ENCODE peak calls at places on chromosomes 7 and 10, in nine cellular contexts. One of them, this sample, is unnamed.

GRCh38 chr10:4353059-4353655 is 472.9 kb upstream of the AKR1E2 start:
- DNase-seq in ELF-1: no peak
- DNase-seq in cerebellum: no peak
- DNase-seq in left ventricle myocardium superior: no peak
- DNase-seq in stomach: no peak
- DNase-seq in mammary epithelial cell: no peak
- DNase-seq in RKO: no peak
- DNase-seq in fibroblast of pulmonary artery: peak
- DNase-seq in esophagus squamous epithelium: no peak
- DNase-seq in this sample: no peak

GRCh38 chr7:149692557-149692982 is 80.8 kb downstream of the ZNF467 start:
- DNase-seq in ELF-1: peak
- DNase-seq in cerebellum: peak
- DNase-seq in left ventricle myocardium superior: no peak
- DNase-seq in stomach: no peak
- DNase-seq in mammary epithelial cell: no peak
- DNase-seq in RKO: no peak
- DNase-seq in fibroblast of pulmonary artery: no peak
- DNase-seq in esophagus squamous epithelium: no peak
- DNase-seq in this sample: no peak

GRCh38 chr10:50613726-50614443 is 9.9 kb downstream of the SGMS1 start:
- DNase-seq in ELF-1: no peak
- DNase-seq in cerebellum: no peak
- DNase-seq in left ventricle myocardium superior: no peak
- DNase-seq in stomach: no peak
- DNase-seq in mammary epithelial cell: no peak
- DNase-seq in RKO: no peak
- DNase-seq in fibroblast of pulmonary artery: no peak
- DNase-seq in esophagus squamous epithelium: no peak
- DNase-seq in this sample: no peak

GRCh38 chr10:102710604-102711003 is 3.6 kb downstream of the ARL3 start:
- DNase-seq in ELF-1: no peak
- DNase-seq in cerebellum: no peak
- DNase-seq in left ventricle myocardium superior: no peak
- DNase-seq in stomach: no peak
- DNase-seq in mammary epithelial cell: peak
- DNase-seq in RKO: peak
- DNase-seq in fibroblast of pulmonary artery: peak
- DNase-seq in esophagus squamous epithelium: no peak
- DNase-seq in this sample: no peak

GRCh38 chr10:68178592-68178991 is 53.3 kb downstream of the ATOH7 start:
- DNase-seq in ELF-1: no peak
- DNase-seq in cerebellum: no peak
- DNase-seq in left ventricle myocardium superior: no peak
- DNase-seq in stomach: no peak
- DNase-seq in mammary epithelial cell: no peak
- DNase-seq in RKO: no peak
- DNase-seq in fibroblast of pulmonary artery: no peak
- DNase-seq in esophagus squamous epithelium: no peak
- DNase-seq in this sample: no peak

GRCh38 chr7:149831730-149832219 is 6.4 kb upstream of the ZNF862 start:
- DNase-seq in ELF-1: no peak
- DNase-seq in cerebellum: no peak
- DNase-seq in left ventricle myocardium superior: no peak
- DNase-seq in stomach: no peak
- DNase-seq in mammary epithelial cell: no peak
- DNase-seq in RKO: no peak
- DNase-seq in fibroblast of pulmonary artery: no peak
- DNase-seq in esophagus squamous epithelium: no peak
- DNase-seq in this sample: no peak

GRCh38 chr7:139915864-139916716 is 87.0 kb downstream of the TBXAS1 start:
- DNase-seq in ELF-1: no peak
- DNase-seq in cerebellum: no peak
- DNase-seq in left ventricle myocardium superior: peak
- DNase-seq in stomach: peak
- DNase-seq in mammary epithelial cell: peak
- DNase-seq in RKO: peak
- DNase-seq in fibroblast of pulmonary artery: peak
- DNase-seq in esophagus squamous epithelium: no peak
- DNase-seq in this sample: no peak

GRCh38 chr7:129952164-129952652 is 552 bp downstream of the UBE2H start:
- DNase-seq in ELF-1: peak
- DNase-seq in cerebellum: peak
- DNase-seq in left ventricle myocardium superior: peak
- DNase-seq in stomach: peak
- DNase-seq in mammary epithelial cell: peak
- DNase-seq in RKO: peak
- DNase-seq in fibroblast of pulmonary artery: no peak
- DNase-seq in esophagus squamous epithelium: no peak
- DNase-seq in this sample: no peak

GRCh38 chr7:91135703-91136102 is 128.5 kb upstream of the FZD1 start:
- DNase-seq in ELF-1: no peak
- DNase-seq in cerebellum: no peak
- DNase-seq in left ventricle myocardium superior: no peak
- DNase-seq in stomach: no peak
- DNase-seq in mammary epithelial cell: peak
- DNase-seq in RKO: no peak
- DNase-seq in fibroblast of pulmonary artery: no peak
- DNase-seq in esophagus squamous epithelium: no peak
- DNase-seq in this sample: no peak

GRCh38 chr7:38893061-38893460 is 15.9 kb downstream of the VPS41 start:
- DNase-seq in ELF-1: no peak
- DNase-seq in cerebellum: no peak
- DNase-seq in left ventricle myocardium superior: no peak
- DNase-seq in stomach: peak
- DNase-seq in mammary epithelial cell: peak
- DNase-seq in RKO: peak
- DNase-seq in fibroblast of pulmonary artery: no peak
- DNase-seq in esophagus squamous epithelium: no peak
- DNase-seq in this sample: no peak

GRCh38 chr7:131159961-131160361 is 167.7 kb upstream of the MKLN1 start:
- DNase-seq in ELF-1: no peak
- DNase-seq in cerebellum: no peak
- DNase-seq in left ventricle myocardium superior: no peak
- DNase-seq in stomach: no peak
- DNase-seq in mammary epithelial cell: peak
- DNase-seq in RKO: no peak
- DNase-seq in fibroblast of pulmonary artery: peak
- DNase-seq in esophagus squamous epithelium: no peak
- DNase-seq in this sample: no peak

GRCh38 chr7:36652431-36652830 is 71.9 kb downstream of the AOAH start:
- DNase-seq in ELF-1: no peak
- DNase-seq in cerebellum: no peak
- DNase-seq in left ventricle myocardium superior: no peak
- DNase-seq in stomach: no peak
- DNase-seq in mammary epithelial cell: no peak
- DNase-seq in RKO: no peak
- DNase-seq in fibroblast of pulmonary artery: no peak
- DNase-seq in esophagus squamous epithelium: no peak
- DNase-seq in this sample: no peak

GRCh38 chr7:1282679-1283078 is 50.0 kb downstream of the UNCX start:
- DNase-seq in ELF-1: no peak
- DNase-seq in cerebellum: no peak
- DNase-seq in left ventricle myocardium superior: no peak
- DNase-seq in stomach: no peak
- DNase-seq in mammary epithelial cell: no peak
- DNase-seq in RKO: no peak
- DNase-seq in fibroblast of pulmonary artery: no peak
- DNase-seq in esophagus squamous epithelium: no peak
- DNase-seq in this sample: no peak

GRCh38 chr7:28296571-28297483 is 115.5 kb upstream of the CREB5 start:
- DNase-seq in ELF-1: peak
- DNase-seq in cerebellum: no peak
- DNase-seq in left ventricle myocardium superior: peak
- DNase-seq in stomach: no peak
- DNase-seq in mammary epithelial cell: peak
- DNase-seq in RKO: peak
- DNase-seq in fibroblast of pulmonary artery: peak
- DNase-seq in esophagus squamous epithelium: no peak
- DNase-seq in this sample: peak

GRCh38 chr7:12111461-12112405 is 99.4 kb upstream of the TMEM106B start:
- DNase-seq in ELF-1: peak
- DNase-seq in cerebellum: no peak
- DNase-seq in left ventricle myocardium superior: no peak
- DNase-seq in stomach: no peak
- DNase-seq in mammary epithelial cell: no peak
- DNase-seq in RKO: no peak
- DNase-seq in fibroblast of pulmonary artery: peak
- DNase-seq in esophagus squamous epithelium: no peak
- DNase-seq in this sample: no peak

GRCh38 chr10:32337343-32337742 is 9.6 kb downstream of the EPC1 start:
- DNase-seq in ELF-1: no peak
- DNase-seq in cerebellum: no peak
- DNase-seq in left ventricle myocardium superior: no peak
- DNase-seq in stomach: no peak
- DNase-seq in mammary epithelial cell: no peak
- DNase-seq in RKO: no peak
- DNase-seq in fibroblast of pulmonary artery: no peak
- DNase-seq in esophagus squamous epithelium: no peak
- DNase-seq in this sample: no peak

GRCh38 chr10:130686680-130687300 is 550.6 kb downstream of the GLRX3 start:
- DNase-seq in ELF-1: peak
- DNase-seq in cerebellum: peak
- DNase-seq in left ventricle myocardium superior: no peak
- DNase-seq in stomach: no peak
- DNase-seq in mammary epithelial cell: no peak
- DNase-seq in RKO: peak
- DNase-seq in fibroblast of pulmonary artery: no peak
- DNase-seq in esophagus squamous epithelium: no peak
- DNase-seq in this sample: no peak

GRCh38 chr10:47406870-47407648 is 23.0 kb upstream of the ZNF488 start:
- DNase-seq in ELF-1: peak
- DNase-seq in cerebellum: no peak
- DNase-seq in left ventricle myocardium superior: peak
- DNase-seq in stomach: peak
- DNase-seq in mammary epithelial cell: peak
- DNase-seq in RKO: peak
- DNase-seq in fibroblast of pulmonary artery: peak
- DNase-seq in esophagus squamous epithelium: no peak
- DNase-seq in this sample: no peak

GRCh38 chr10:85642421-85643170 is 724.0 kb downstream of the GRID1 start:
- DNase-seq in ELF-1: peak
- DNase-seq in cerebellum: no peak
- DNase-seq in left ventricle myocardium superior: no peak
- DNase-seq in stomach: no peak
- DNase-seq in mammary epithelial cell: peak
- DNase-seq in RKO: peak
- DNase-seq in fibroblast of pulmonary artery: peak
- DNase-seq in esophagus squamous epithelium: no peak
- DNase-seq in this sample: no peak

GRCh38 chr10:110425684-110426293 is 71.9 kb upstream of the DUSP5 start:
- DNase-seq in ELF-1: no peak
- DNase-seq in cerebellum: no peak
- DNase-seq in left ventricle myocardium superior: no peak
- DNase-seq in stomach: no peak
- DNase-seq in mammary epithelial cell: peak
- DNase-seq in RKO: peak
- DNase-seq in fibroblast of pulmonary artery: peak
- DNase-seq in esophagus squamous epithelium: no peak
- DNase-seq in this sample: no peak